ENCODE peak calls at places on chromosomes 4 and X, in four cellular contexts. T, U, O and Q are unnamed samples.

GRCh38 chr4:117400039-117400835 is 314.9 kb upstream of the TRAM1L1 start:
- DNase-seq in U (no peak), T (no peak), O (no peak), Q (peak)

GRCh38 chrX:48465336-48465933 is 4.6 kb downstream of the SLC38A5 start:
- DNase-seq in T (no peak), O (no peak), U (no peak), Q (no peak)

GRCh38 chr4:139555705-139556070 is 331 bp downstream of the SETD7 start:
- DNase-seq in O (no peak), U (no peak), T (peak), Q (no peak)

GRCh38 chr4:148415500-148415899 is 26.7 kb downstream of the NR3C2 start:
- DNase-seq in U (peak), O (no peak), T (no peak), Q (peak)

GRCh38 chrX:106606583-106606982 is 5.2 kb upstream of the RADX start:
- DNase-seq in O (no peak), T (no peak), U (no peak), Q (no peak)

GRCh38 chr4:44671636-44672035 is 6.6 kb upstream of the GUF1 start:
- DNase-seq in O (no peak), T (no peak), U (peak), Q (no peak)

GRCh38 chrX:154091678-154092077 is 5.8 kb downstream of the MECP2 start:
- DNase-seq in T (no peak), U (no peak), O (no peak), Q (no peak)

GRCh38 chr4:8830056-8830455 is 41.6 kb downstream of the HMX1 start:
- DNase-seq in T (no peak), O (no peak), U (no peak), Q (no peak)

GRCh38 chrX:57821703-57822375 is 88.4 kb downstream of the ZXDA start:
- DNase-seq in U (peak), T (no peak), O (no peak), Q (peak)

GRCh38 chrX:40148439-40149285 is 50.9 kb upstream of the BCOR start:
- DNase-seq in T (no peak), O (no peak), U (no peak), Q (peak)

GRCh38 chr4:135434936-135435335 is 1233.3 kb upstream of the PABPC4L start:
- DNase-seq in U (no peak), T (no peak), O (no peak), Q (no peak)

GRCh38 chrX:119870626-119871131 is 854 bp downstream of the RNF113A start:
- DNase-seq in T (no peak), O (no peak), U (no peak), Q (peak)

GRCh38 chr4:190020790-190021717 is 6.0 kb downstream of the FRG2 start:
- DNase-seq in O (no peak), U (no peak), T (no peak), Q (peak)

GRCh38 chr4:146742416-146742815 is 103.7 kb downstream of the POU4F2 start:
- DNase-seq in O (no peak), T (no peak), U (no peak), Q (no peak)

GRCh38 chrX:50812995-50813842 is 775 bp downstream of the SHROOM4 start:
- DNase-seq in U (no peak), O (no peak), T (peak), Q (peak)

GRCh38 chr4:153234923-153235322 is 30.7 kb downstream of the TRIM2 start:
- DNase-seq in T (no peak), O (no peak), U (no peak), Q (peak)

GRCh38 chr4:53861856-53862610 is 202.4 kb downstream of the CHIC2 start:
- DNase-seq in T (no peak), U (no peak), O (no peak), Q (peak)

GRCh38 chrX:143642426-143642825 is 6.5 kb upstream of the SLITRK4 start:
- DNase-seq in O (no peak), T (no peak), U (no peak), Q (no peak)

GRCh38 chr4:24729041-24729730 is 66.2 kb upstream of the SOD3 start:
- DNase-seq in U (peak), T (no peak), O (no peak), Q (no peak)